ENCODE peak calls at places on chromosomes 4 and X, in four cellular contexts. One of them, this sample, is unnamed.

GRCh38 chr4:8384397-8385060 is 56.0 kb downstream of the ACOX3 start:
- DNase-seq in fibroblast of mammary gland: no peak
- DNase-seq in upper lobe of right lung: no peak
- DNase-seq in tibial nerve: no peak
- DNase-seq in this sample: no peak

GRCh38 chrX:152632445-152633097 is 5.1 kb upstream of the GABRQ start:
- DNase-seq in fibroblast of mammary gland: peak
- DNase-seq in upper lobe of right lung: no peak
- DNase-seq in tibial nerve: peak
- DNase-seq in this sample: peak

GRCh38 chrX:41082783-41083182 is 2.5 kb upstream of the USP9X start:
- DNase-seq in fibroblast of mammary gland: no peak
- DNase-seq in tibial nerve: no peak
- DNase-seq in upper lobe of right lung: no peak
- DNase-seq in this sample: no peak

GRCh38 chr4:108398326-108398725 is 222.1 kb upstream of the RPL34 start:
- DNase-seq in tibial nerve: no peak
- DNase-seq in fibroblast of mammary gland: no peak
- DNase-seq in upper lobe of right lung: no peak
- DNase-seq in this sample: no peak

GRCh38 chr4:48913346-48913745 is 6.8 kb upstream of the OCIAD2 start:
- DNase-seq in tibial nerve: no peak
- DNase-seq in fibroblast of mammary gland: peak
- DNase-seq in upper lobe of right lung: no peak
- DNase-seq in this sample: no peak

GRCh38 chr4:106287353-106287969 is 28.5 kb downstream of the TBCK start:
- DNase-seq in tibial nerve: peak
- DNase-seq in fibroblast of mammary gland: peak
- DNase-seq in upper lobe of right lung: no peak
- DNase-seq in this sample: no peak

GRCh38 chr4:112082954-112083586 is 62.2 kb upstream of the FAM241A start:
- DNase-seq in fibroblast of mammary gland: peak
- DNase-seq in upper lobe of right lung: no peak
- DNase-seq in tibial nerve: no peak
- DNase-seq in this sample: no peak

GRCh38 chr4:65653740-65654361 is 16.4 kb downstream of the EPHA5 start:
- DNase-seq in tibial nerve: no peak
- DNase-seq in upper lobe of right lung: no peak
- DNase-seq in fibroblast of mammary gland: no peak
- DNase-seq in this sample: no peak

GRCh38 chrX:108165349-108166111 is 74.0 kb downstream of the ATG4A start:
- DNase-seq in fibroblast of mammary gland: peak
- DNase-seq in upper lobe of right lung: no peak
- DNase-seq in tibial nerve: no peak
- DNase-seq in this sample: no peak

GRCh38 chr4:8329560-8329858 is 60.0 kb downstream of the HTRA3 start:
- DNase-seq in fibroblast of mammary gland: no peak
- DNase-seq in upper lobe of right lung: no peak
- DNase-seq in tibial nerve: no peak
- DNase-seq in this sample: no peak

GRCh38 chr4:186729856-186730255 is 6.2 kb upstream of the FAT1 start:
- DNase-seq in upper lobe of right lung: no peak
- DNase-seq in tibial nerve: no peak
- DNase-seq in fibroblast of mammary gland: no peak
- DNase-seq in this sample: no peak

GRCh38 chrX:70049406-70049805 is 332 bp downstream of the AWAT2 start:
- DNase-seq in upper lobe of right lung: no peak
- DNase-seq in fibroblast of mammary gland: no peak
- DNase-seq in tibial nerve: no peak
- DNase-seq in this sample: no peak

GRCh38 chr4:126906466-126906865 is 726.3 kb upstream of the INTU start:
- DNase-seq in tibial nerve: no peak
- DNase-seq in fibroblast of mammary gland: no peak
- DNase-seq in upper lobe of right lung: no peak
- DNase-seq in this sample: no peak

GRCh38 chrX:47514553-47515235 is 31.7 kb upstream of the ZNF41 start:
- DNase-seq in fibroblast of mammary gland: peak
- DNase-seq in upper lobe of right lung: no peak
- DNase-seq in tibial nerve: no peak
- DNase-seq in this sample: no peak

GRCh38 chr4:170682511-170682910 is 592.8 kb upstream of the AADAT start:
- DNase-seq in upper lobe of right lung: no peak
- DNase-seq in fibroblast of mammary gland: no peak
- DNase-seq in tibial nerve: no peak
- DNase-seq in this sample: no peak

GRCh38 chrX:48911407-48912182 is at the start of gene SLC35A2:
- DNase-seq in fibroblast of mammary gland: peak
- DNase-seq in tibial nerve: peak
- DNase-seq in upper lobe of right lung: peak
- DNase-seq in this sample: peak

GRCh38 chrX:135264210-135264609 is 12.3 kb downstream of the ETDA start:
- DNase-seq in upper lobe of right lung: no peak
- DNase-seq in fibroblast of mammary gland: no peak
- DNase-seq in tibial nerve: no peak
- DNase-seq in this sample: no peak

GRCh38 chr4:4406455-4407298 is 19.8 kb downstream of the NSG1 start:
- DNase-seq in upper lobe of right lung: no peak
- DNase-seq in tibial nerve: no peak
- DNase-seq in fibroblast of mammary gland: no peak
- DNase-seq in this sample: no peak

GRCh38 chr4:179095585-179096228 is 1653.5 kb upstream of the AGA start:
- DNase-seq in tibial nerve: no peak
- DNase-seq in upper lobe of right lung: no peak
- DNase-seq in fibroblast of mammary gland: peak
- DNase-seq in this sample: no peak

GRCh38 chrX:72128183-72128834 is 3.4 kb downstream of the RTL5 start:
- DNase-seq in fibroblast of mammary gland: no peak
- DNase-seq in upper lobe of right lung: no peak
- DNase-seq in tibial nerve: no peak
- DNase-seq in this sample: no peak

GRCh38 chr4:66681962-66682361 is 863.3 kb downstream of the CENPC start:
- DNase-seq in fibroblast of mammary gland: peak
- DNase-seq in tibial nerve: no peak
- DNase-seq in upper lobe of right lung: no peak
- DNase-seq in this sample: no peak

GRCh38 chr4:123453006-123453685 is 56.6 kb downstream of the SPRY1 start:
- DNase-seq in upper lobe of right lung: no peak
- DNase-seq in tibial nerve: no peak
- DNase-seq in fibroblast of mammary gland: peak
- DNase-seq in this sample: no peak

GRCh38 chr4:57131849-57132745 is 21.9 kb upstream of the IGFBP7 start:
- DNase-seq in upper lobe of right lung: no peak
- DNase-seq in tibial nerve: no peak
- DNase-seq in fibroblast of mammary gland: no peak
- DNase-seq in this sample: no peak

GRCh38 chrX:3263681-3264126 is 82.7 kb downstream of the MXRA5 start:
- DNase-seq in fibroblast of mammary gland: peak
- DNase-seq in upper lobe of right lung: no peak
- DNase-seq in tibial nerve: no peak
- DNase-seq in this sample: no peak

GRCh38 chrX:153911798-153912197 is 7.3 kb downstream of the AVPR2 start:
- DNase-seq in tibial nerve: no peak
- DNase-seq in upper lobe of right lung: no peak
- DNase-seq in fibroblast of mammary gland: no peak
- DNase-seq in this sample: no peak

GRCh38 chr4:78666830-78667258 is 109.3 kb upstream of the BMP2K start:
- DNase-seq in fibroblast of mammary gland: no peak
- DNase-seq in upper lobe of right lung: no peak
- DNase-seq in tibial nerve: no peak
- DNase-seq in this sample: no peak

GRCh38 chr4:89939994-89940393 is 45.3 kb downstream of the MMRN1 start:
- DNase-seq in tibial nerve: no peak
- DNase-seq in fibroblast of mammary gland: no peak
- DNase-seq in upper lobe of right lung: no peak
- DNase-seq in this sample: no peak

GRCh38 chrX:20373063-20373462 is 106.4 kb upstream of the RPS6KA3 start:
- DNase-seq in upper lobe of right lung: no peak
- DNase-seq in tibial nerve: no peak
- DNase-seq in fibroblast of mammary gland: no peak
- DNase-seq in this sample: no peak

GRCh38 chrX:153878969-153879653 is 6.9 kb downstream of the L1CAM start:
- DNase-seq in upper lobe of right lung: no peak
- DNase-seq in fibroblast of mammary gland: no peak
- DNase-seq in tibial nerve: no peak
- DNase-seq in this sample: no peak

GRCh38 chr4:99087887-99088484 is 602 bp downstream of the ADH5 start:
- DNase-seq in upper lobe of right lung: peak
- DNase-seq in tibial nerve: peak
- DNase-seq in fibroblast of mammary gland: peak
- DNase-seq in this sample: peak

GRCh38 chr4:101942891-101943290 is 152.4 kb downstream of the BANK1 start:
- DNase-seq in fibroblast of mammary gland: no peak
- DNase-seq in upper lobe of right lung: no peak
- DNase-seq in tibial nerve: no peak
- DNase-seq in this sample: no peak

GRCh38 chr4:52572936-52573485 is 86.1 kb downstream of the USP46 start:
- DNase-seq in tibial nerve: no peak
- DNase-seq in fibroblast of mammary gland: peak
- DNase-seq in upper lobe of right lung: no peak
- DNase-seq in this sample: no peak

GRCh38 chrX:31350808-31351074 is 278.9 kb upstream of the FTHL17 start:
- DNase-seq in fibroblast of mammary gland: no peak
- DNase-seq in upper lobe of right lung: no peak
- DNase-seq in tibial nerve: no peak
- DNase-seq in this sample: no peak

GRCh38 chr4:7876096-7876993 is 63.3 kb downstream of the AFAP1 start:
- DNase-seq in upper lobe of right lung: no peak
- DNase-seq in fibroblast of mammary gland: peak
- DNase-seq in tibial nerve: no peak
- DNase-seq in this sample: no peak

GRCh38 chr4:112031712-112032328 is 113.4 kb upstream of the FAM241A start:
- DNase-seq in upper lobe of right lung: no peak
- DNase-seq in fibroblast of mammary gland: peak
- DNase-seq in tibial nerve: peak
- DNase-seq in this sample: no peak

GRCh38 chr4:66273110-66273509 is 602.8 kb upstream of the EPHA5 start:
- DNase-seq in fibroblast of mammary gland: no peak
- DNase-seq in upper lobe of right lung: no peak
- DNase-seq in tibial nerve: no peak
- DNase-seq in this sample: no peak

GRCh38 chr4:55618546-55619143 is 17.5 kb downstream of the NMU start:
- DNase-seq in upper lobe of right lung: no peak
- DNase-seq in fibroblast of mammary gland: no peak
- DNase-seq in tibial nerve: no peak
- DNase-seq in this sample: no peak

GRCh38 chr4:913280-913618 is 18.9 kb downstream of the GAK start:
- DNase-seq in tibial nerve: no peak
- DNase-seq in upper lobe of right lung: peak
- DNase-seq in fibroblast of mammary gland: no peak
- DNase-seq in this sample: no peak

GRCh38 chr4:168856312-168856711 is 153.7 kb downstream of the CBR4 start:
- DNase-seq in fibroblast of mammary gland: peak
- DNase-seq in upper lobe of right lung: no peak
- DNase-seq in tibial nerve: no peak
- DNase-seq in this sample: no peak

DNA sequence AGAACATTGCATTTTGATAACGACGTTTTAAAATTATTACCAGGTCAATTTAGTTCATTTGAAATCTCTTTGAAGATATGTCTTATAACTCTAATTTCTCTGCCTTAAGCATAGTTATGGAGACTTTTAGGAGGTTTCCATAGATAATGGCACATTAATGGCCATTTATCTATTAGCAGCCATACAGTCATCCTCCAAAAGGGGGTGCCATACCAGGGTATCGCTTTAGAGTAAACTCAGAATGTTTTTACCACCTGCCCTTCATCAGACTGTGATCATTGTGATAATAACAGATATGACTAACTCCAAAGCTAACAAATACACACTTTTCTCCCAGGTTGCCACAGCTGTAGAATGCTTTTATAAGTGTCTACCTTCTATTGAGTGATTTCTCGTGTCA is 461.5 kb downstream of the FSTL5 start:
- DNase-seq in fibroblast of mammary gland: no peak
- DNase-seq in upper lobe of right lung: no peak
- DNase-seq in tibial nerve: no peak
- DNase-seq in this sample: no peak
- TF ChIP-seq CTCF in fibroblast of mammary gland: no peak
- TF ChIP-seq CTCF in upper lobe of right lung: no peak
- TF ChIP-seq CTCF in tibial nerve: no peak
- TF ChIP-seq CTCF in this sample: no peak

GRCh38 chr4:41232406-41232805 is 18.1 kb upstream of the APBB2 start:
- DNase-seq in tibial nerve: no peak
- DNase-seq in upper lobe of right lung: no peak
- DNase-seq in fibroblast of mammary gland: no peak
- DNase-seq in this sample: no peak
- TF ChIP-seq CTCF in tibial nerve: no peak
- TF ChIP-seq CTCF in upper lobe of right lung: no peak
- TF ChIP-seq CTCF in fibroblast of mammary gland: peak
- TF ChIP-seq CTCF in this sample: no peak

GRCh38 chrX:51148848-51149247 is 183.8 kb upstream of the NUDT10 start:
- DNase-seq in fibroblast of mammary gland: peak
- DNase-seq in tibial nerve: no peak
- DNase-seq in upper lobe of right lung: no peak
- DNase-seq in this sample: no peak
- TF ChIP-seq CTCF in fibroblast of mammary gland: no peak
- TF ChIP-seq CTCF in tibial nerve: no peak
- TF ChIP-seq CTCF in upper lobe of right lung: no peak
- TF ChIP-seq CTCF in this sample: no peak

GRCh38 chr4:158033416-158033863 is 139.4 kb downstream of the GASK1B start:
- DNase-seq in tibial nerve: no peak
- DNase-seq in upper lobe of right lung: no peak
- DNase-seq in fibroblast of mammary gland: peak
- DNase-seq in this sample: no peak
- TF ChIP-seq CTCF in tibial nerve: no peak
- TF ChIP-seq CTCF in upper lobe of right lung: no peak
- TF ChIP-seq CTCF in fibroblast of mammary gland: no peak
- TF ChIP-seq CTCF in this sample: no peak

GRCh38 chr4:150256841-150257273 is 178.6 kb downstream of the DCLK2 start:
- DNase-seq in tibial nerve: no peak
- DNase-seq in upper lobe of right lung: no peak
- DNase-seq in fibroblast of mammary gland: no peak
- DNase-seq in this sample: no peak
- TF ChIP-seq CTCF in tibial nerve: no peak
- TF ChIP-seq CTCF in upper lobe of right lung: no peak
- TF ChIP-seq CTCF in fibroblast of mammary gland: no peak
- TF ChIP-seq CTCF in this sample: no peak

GRCh38 chr4:181301735-181302380 is 941.3 kb upstream of the TENM3 start:
- DNase-seq in tibial nerve: no peak
- DNase-seq in upper lobe of right lung: peak
- DNase-seq in fibroblast of mammary gland: peak
- DNase-seq in this sample: no peak
- TF ChIP-seq CTCF in tibial nerve: no peak
- TF ChIP-seq CTCF in upper lobe of right lung: peak
- TF ChIP-seq CTCF in fibroblast of mammary gland: peak
- TF ChIP-seq CTCF in this sample: no peak

DNA sequence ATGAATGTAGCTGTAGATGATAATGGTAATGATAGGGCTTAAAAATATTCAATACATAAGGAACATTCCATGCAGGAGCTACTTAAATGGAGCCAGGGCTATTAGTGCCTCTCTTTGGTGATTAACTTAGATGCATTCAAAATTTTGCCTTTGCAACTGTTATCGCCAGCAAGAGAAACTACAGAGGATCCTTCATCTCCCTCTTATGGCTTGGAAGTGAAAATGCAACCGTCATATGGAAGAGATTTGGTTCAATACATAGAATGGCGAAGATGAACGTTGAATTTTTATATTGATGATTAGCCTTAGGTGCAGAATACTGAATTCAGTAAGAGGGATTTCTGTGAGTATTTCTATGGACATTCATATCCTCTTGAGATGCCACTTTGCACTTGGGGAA is 134.5 kb upstream of the NLGN4X start:
- DNase-seq in fibroblast of mammary gland: no peak
- DNase-seq in tibial nerve: no peak
- DNase-seq in upper lobe of right lung: no peak
- DNase-seq in this sample: no peak
- TF ChIP-seq CTCF in fibroblast of mammary gland: no peak
- TF ChIP-seq CTCF in tibial nerve: no peak
- TF ChIP-seq CTCF in upper lobe of right lung: no peak
- TF ChIP-seq CTCF in this sample: no peak